ENCODE peak calls at places on chromosomes 13 and 19, in four cellular contexts. One of them, this sample, is unnamed.

GRCh38 chr19:45518469-45518826 is 11.2 kb downstream of the VASP start:
- DNase-seq in CD8-positive, alpha-beta T cell: no peak
- DNase-seq in CD8-positive, alpha-beta memory T cell: no peak
- DNase-seq in HCT116: no peak
- DNase-seq in this sample: no peak

GRCh38 chr19:18719541-18719940 is 36.1 kb downstream of the CRTC1 start:
- DNase-seq in HCT116: no peak
- DNase-seq in CD8-positive, alpha-beta memory T cell: no peak
- DNase-seq in CD8-positive, alpha-beta T cell: no peak
- DNase-seq in this sample: no peak

GRCh38 chr13:52804202-52804641 is 44.2 kb downstream of the PCDH8 start:
- DNase-seq in HCT116: no peak
- DNase-seq in CD8-positive, alpha-beta memory T cell: no peak
- DNase-seq in CD8-positive, alpha-beta T cell: no peak
- DNase-seq in this sample: no peak

GRCh38 chr19:42360787-42361544 is 29.1 kb downstream of the CNFN start:
- DNase-seq in HCT116: no peak
- DNase-seq in CD8-positive, alpha-beta memory T cell: no peak
- DNase-seq in CD8-positive, alpha-beta T cell: no peak
- DNase-seq in this sample: no peak

GRCh38 chr19:46080561-46080960 is 39.8 kb upstream of the IGFL4 start:
- DNase-seq in CD8-positive, alpha-beta memory T cell: no peak
- DNase-seq in CD8-positive, alpha-beta T cell: no peak
- DNase-seq in HCT116: no peak
- DNase-seq in this sample: peak

GRCh38 chr19:42281175-42282035 is 12.4 kb downstream of the CIC start:
- DNase-seq in CD8-positive, alpha-beta T cell: no peak
- DNase-seq in CD8-positive, alpha-beta memory T cell: no peak
- DNase-seq in HCT116: no peak
- DNase-seq in this sample: peak

GRCh38 chr19:36009220-36009619 is 607 bp upstream of the SYNE4 start:
- DNase-seq in CD8-positive, alpha-beta memory T cell: peak
- DNase-seq in CD8-positive, alpha-beta T cell: peak
- DNase-seq in HCT116: no peak
- DNase-seq in this sample: peak

GRCh38 chr13:20990910-20991525 is 70.4 kb downstream of the LATS2 start:
- DNase-seq in CD8-positive, alpha-beta T cell: no peak
- DNase-seq in CD8-positive, alpha-beta memory T cell: no peak
- DNase-seq in HCT116: no peak
- DNase-seq in this sample: no peak

GRCh38 chr13:97653741-97654140 is 219.8 kb downstream of the RAP2A start:
- DNase-seq in CD8-positive, alpha-beta T cell: no peak
- DNase-seq in CD8-positive, alpha-beta memory T cell: no peak
- DNase-seq in HCT116: no peak
- DNase-seq in this sample: peak

GRCh38 chr19:44603201-44603945 is 10.0 kb upstream of the IGSF23 start:
- DNase-seq in CD8-positive, alpha-beta T cell: no peak
- DNase-seq in HCT116: no peak
- DNase-seq in CD8-positive, alpha-beta memory T cell: no peak
- DNase-seq in this sample: peak

GRCh38 chr19:28126499-28126898 is 1086.5 kb downstream of the UQCRFS1 start:
- DNase-seq in CD8-positive, alpha-beta T cell: no peak
- DNase-seq in CD8-positive, alpha-beta memory T cell: no peak
- DNase-seq in HCT116: no peak
- DNase-seq in this sample: no peak

GRCh38 chr13:51995677-51996551 is 15.3 kb downstream of the ATP7B start:
- DNase-seq in CD8-positive, alpha-beta memory T cell: no peak
- DNase-seq in CD8-positive, alpha-beta T cell: no peak
- DNase-seq in HCT116: no peak
- DNase-seq in this sample: peak

GRCh38 chr13:36212789-36213188 is 1.6 kb downstream of the SOHLH2 start:
- DNase-seq in CD8-positive, alpha-beta memory T cell: no peak
- DNase-seq in HCT116: no peak
- DNase-seq in CD8-positive, alpha-beta T cell: no peak
- DNase-seq in this sample: no peak

GRCh38 chr19:41016488-41017071 is 25.5 kb downstream of the CYP2B6 start:
- DNase-seq in HCT116: no peak
- DNase-seq in CD8-positive, alpha-beta T cell: no peak
- DNase-seq in CD8-positive, alpha-beta memory T cell: no peak
- DNase-seq in this sample: no peak

GRCh38 chr19:35861640-35862160 is 5.0 kb downstream of the KIRREL2 start:
- DNase-seq in CD8-positive, alpha-beta memory T cell: no peak
- DNase-seq in HCT116: no peak
- DNase-seq in CD8-positive, alpha-beta T cell: no peak
- DNase-seq in this sample: no peak

GRCh38 chr13:94247890-94248289 is 231.6 kb downstream of the DCT start:
- DNase-seq in HCT116: no peak
- DNase-seq in CD8-positive, alpha-beta T cell: no peak
- DNase-seq in CD8-positive, alpha-beta memory T cell: no peak
- DNase-seq in this sample: no peak

GRCh38 chr19:4896372-4896771 is 6.3 kb downstream of the ARRDC5 start:
- DNase-seq in CD8-positive, alpha-beta T cell: no peak
- DNase-seq in CD8-positive, alpha-beta memory T cell: no peak
- DNase-seq in HCT116: no peak
- DNase-seq in this sample: peak

GRCh38 chr13:45678282-45678681 is 23.8 kb upstream of the CBY2 start:
- DNase-seq in HCT116: no peak
- DNase-seq in CD8-positive, alpha-beta memory T cell: no peak
- DNase-seq in CD8-positive, alpha-beta T cell: no peak
- DNase-seq in this sample: no peak

GRCh38 chr19:7970716-7971448 is 27.4 kb upstream of the TIMM44 start:
- DNase-seq in CD8-positive, alpha-beta T cell: no peak
- DNase-seq in CD8-positive, alpha-beta memory T cell: no peak
- DNase-seq in HCT116: peak
- DNase-seq in this sample: peak

GRCh38 chr13:106210327-106210726 is 325.1 kb downstream of the EFNB2 start:
- DNase-seq in CD8-positive, alpha-beta memory T cell: no peak
- DNase-seq in HCT116: no peak
- DNase-seq in CD8-positive, alpha-beta T cell: no peak
- DNase-seq in this sample: no peak

GRCh38 chr19:4284176-4284958 is 5.3 kb downstream of the SHD start:
- DNase-seq in HCT116: peak
- DNase-seq in CD8-positive, alpha-beta T cell: no peak
- DNase-seq in CD8-positive, alpha-beta memory T cell: no peak
- DNase-seq in this sample: no peak

GRCh38 chr19:34366670-34367423 is 1.9 kb downstream of the GPI start:
- DNase-seq in HCT116: no peak
- DNase-seq in CD8-positive, alpha-beta T cell: no peak
- DNase-seq in CD8-positive, alpha-beta memory T cell: no peak
- DNase-seq in this sample: peak

GRCh38 chr13:66534561-66534960 is 695.6 kb downstream of the PCDH9 start:
- DNase-seq in CD8-positive, alpha-beta T cell: no peak
- DNase-seq in CD8-positive, alpha-beta memory T cell: no peak
- DNase-seq in HCT116: no peak
- DNase-seq in this sample: no peak

GRCh38 chr13:45595968-45596367 is 19.6 kb downstream of the ERICH6B start:
- DNase-seq in CD8-positive, alpha-beta T cell: no peak
- DNase-seq in CD8-positive, alpha-beta memory T cell: no peak
- DNase-seq in HCT116: no peak
- DNase-seq in this sample: no peak

GRCh38 chr13:91136806-91137205 is 210.7 kb upstream of the MIR17HG start:
- DNase-seq in CD8-positive, alpha-beta memory T cell: no peak
- DNase-seq in HCT116: no peak
- DNase-seq in CD8-positive, alpha-beta T cell: no peak
- DNase-seq in this sample: no peak

GRCh38 chr13:65585346-65585745 is 1644.8 kb downstream of the PCDH9 start:
- DNase-seq in CD8-positive, alpha-beta memory T cell: peak
- DNase-seq in HCT116: no peak
- DNase-seq in CD8-positive, alpha-beta T cell: no peak
- DNase-seq in this sample: no peak

GRCh38 chr13:33263484-33263883 is 22.1 kb downstream of the STARD13 start:
- DNase-seq in HCT116: no peak
- DNase-seq in CD8-positive, alpha-beta memory T cell: no peak
- DNase-seq in CD8-positive, alpha-beta T cell: no peak
- DNase-seq in this sample: no peak

GRCh38 chr13:31846182-31846938 is 107.0 kb downstream of the RXFP2 start:
- DNase-seq in CD8-positive, alpha-beta T cell: peak
- DNase-seq in HCT116: peak
- DNase-seq in CD8-positive, alpha-beta memory T cell: peak
- DNase-seq in this sample: peak

GRCh38 chr19:47097396-47098217 is 16.0 kb downstream of the ZC3H4 start:
- DNase-seq in CD8-positive, alpha-beta memory T cell: no peak
- DNase-seq in HCT116: no peak
- DNase-seq in CD8-positive, alpha-beta T cell: no peak
- DNase-seq in this sample: no peak

GRCh38 chr19:2770055-2771013 is 12.7 kb downstream of the SGTA start:
- DNase-seq in CD8-positive, alpha-beta memory T cell: no peak
- DNase-seq in CD8-positive, alpha-beta T cell: no peak
- DNase-seq in HCT116: no peak
- DNase-seq in this sample: peak

GRCh38 chr19:32802840-32803239 is 66.7 kb downstream of the SLC7A9 start:
- DNase-seq in CD8-positive, alpha-beta memory T cell: no peak
- DNase-seq in HCT116: no peak
- DNase-seq in CD8-positive, alpha-beta T cell: no peak
- DNase-seq in this sample: no peak

GRCh38 chr13:100789025-100789424 is 114.4 kb upstream of the TMTC4 start:
- DNase-seq in CD8-positive, alpha-beta memory T cell: no peak
- DNase-seq in HCT116: no peak
- DNase-seq in CD8-positive, alpha-beta T cell: no peak
- DNase-seq in this sample: no peak

GRCh38 chr19:16113727-16114126 is 2.0 kb downstream of the RAB8A start:
- DNase-seq in HCT116: no peak
- DNase-seq in CD8-positive, alpha-beta T cell: no peak
- DNase-seq in CD8-positive, alpha-beta memory T cell: no peak
- DNase-seq in this sample: no peak

GRCh38 chr13:48253849-48254248 is 20.8 kb downstream of the ITM2B start:
- DNase-seq in HCT116: no peak
- DNase-seq in CD8-positive, alpha-beta memory T cell: no peak
- DNase-seq in CD8-positive, alpha-beta T cell: no peak
- DNase-seq in this sample: no peak

GRCh38 chr19:47391510-47392223 is 27.7 kb downstream of the MEIS3 start:
- DNase-seq in CD8-positive, alpha-beta T cell: peak
- DNase-seq in CD8-positive, alpha-beta memory T cell: peak
- DNase-seq in HCT116: peak
- DNase-seq in this sample: peak

GRCh38 chr13:43077906-43078305 is 54.5 kb downstream of the DNAJC15 start:
- DNase-seq in CD8-positive, alpha-beta memory T cell: no peak
- DNase-seq in CD8-positive, alpha-beta T cell: no peak
- DNase-seq in HCT116: no peak
- DNase-seq in this sample: peak

GRCh38 chr13:31431722-31432137 is 232.0 kb downstream of the B3GLCT start:
- DNase-seq in HCT116: peak
- DNase-seq in CD8-positive, alpha-beta T cell: peak
- DNase-seq in CD8-positive, alpha-beta memory T cell: no peak
- DNase-seq in this sample: peak

GRCh38 chr13:105820415-105820814 is 715.0 kb downstream of the EFNB2 start:
- DNase-seq in CD8-positive, alpha-beta T cell: no peak
- DNase-seq in CD8-positive, alpha-beta memory T cell: no peak
- DNase-seq in HCT116: no peak
- DNase-seq in this sample: no peak

GRCh38 chr19:47779524-47780214 is 1.2 kb downstream of the SELENOW start:
- DNase-seq in CD8-positive, alpha-beta memory T cell: no peak
- DNase-seq in CD8-positive, alpha-beta T cell: no peak
- DNase-seq in HCT116: no peak
- DNase-seq in this sample: peak

GRCh38 chr19:50723069-50723468 is at the start of gene CLEC11A:
- DNase-seq in HCT116: no peak
- DNase-seq in CD8-positive, alpha-beta T cell: no peak
- DNase-seq in CD8-positive, alpha-beta memory T cell: no peak
- DNase-seq in this sample: peak
- H3K4me3 ChIP-seq in HCT116: peak
- H3K4me3 ChIP-seq in CD8-positive, alpha-beta T cell: peak
- H3K4me3 ChIP-seq in CD8-positive, alpha-beta memory T cell: no peak
- H3K4me3 ChIP-seq in this sample: peak

GRCh38 chr19:55578761-55579747 is 1.6 kb downstream of the ZNF579 start:
- DNase-seq in CD8-positive, alpha-beta T cell: no peak
- DNase-seq in HCT116: no peak
- DNase-seq in CD8-positive, alpha-beta memory T cell: peak
- DNase-seq in this sample: no peak
- H3K4me3 ChIP-seq in CD8-positive, alpha-beta T cell: no peak
- H3K4me3 ChIP-seq in HCT116: peak
- H3K4me3 ChIP-seq in CD8-positive, alpha-beta memory T cell: no peak
- H3K4me3 ChIP-seq in this sample: peak

DNA sequence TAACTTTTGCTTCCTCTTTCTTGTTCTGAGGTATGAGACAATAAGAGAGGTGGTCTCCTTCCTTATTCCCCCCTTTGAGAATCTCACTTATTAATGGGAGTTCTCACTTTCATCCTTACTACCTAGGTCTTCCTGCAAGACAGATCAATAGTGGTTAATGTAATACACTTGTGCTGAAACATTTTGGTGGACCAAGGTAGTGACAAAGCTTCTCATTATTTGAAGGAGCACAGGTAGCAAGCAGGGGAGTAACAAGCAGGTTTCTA is 17.9 kb downstream of the ZNF700 start:
- DNase-seq in HCT116: no peak
- DNase-seq in CD8-positive, alpha-beta memory T cell: no peak
- DNase-seq in CD8-positive, alpha-beta T cell: no peak
- DNase-seq in this sample: no peak
- H3K4me3 ChIP-seq in HCT116: no peak
- H3K4me3 ChIP-seq in CD8-positive, alpha-beta memory T cell: no peak
- H3K4me3 ChIP-seq in CD8-positive, alpha-beta T cell: no peak
- H3K4me3 ChIP-seq in this sample: no peak

DNA sequence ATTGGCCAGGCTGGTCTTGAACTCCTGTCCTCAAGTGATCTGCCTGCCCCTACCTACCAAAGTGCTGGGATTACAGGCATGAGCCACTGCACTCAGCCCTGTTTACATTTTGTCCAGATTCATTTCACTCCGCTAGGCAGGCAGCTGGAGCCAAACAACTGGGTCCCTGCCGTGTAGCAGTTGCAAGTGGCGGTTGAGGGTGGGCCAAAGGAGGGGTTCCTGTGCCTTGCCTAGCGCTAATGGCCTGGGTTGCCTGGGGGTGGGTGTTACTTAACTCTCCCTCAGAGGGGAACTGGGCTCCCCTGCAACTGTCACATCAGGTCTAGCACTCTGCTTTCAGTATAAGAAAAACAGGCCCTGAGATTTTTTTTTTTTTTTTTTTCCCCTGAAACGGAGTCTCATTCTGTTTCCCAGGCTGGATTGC is 7.4 kb downstream of the ACP5 start:
- DNase-seq in HCT116: no peak
- DNase-seq in CD8-positive, alpha-beta T cell: no peak
- DNase-seq in CD8-positive, alpha-beta memory T cell: no peak
- DNase-seq in this sample: no peak
- H3K4me3 ChIP-seq in HCT116: no peak
- H3K4me3 ChIP-seq in CD8-positive, alpha-beta T cell: no peak
- H3K4me3 ChIP-seq in CD8-positive, alpha-beta memory T cell: no peak
- H3K4me3 ChIP-seq in this sample: no peak

DNA sequence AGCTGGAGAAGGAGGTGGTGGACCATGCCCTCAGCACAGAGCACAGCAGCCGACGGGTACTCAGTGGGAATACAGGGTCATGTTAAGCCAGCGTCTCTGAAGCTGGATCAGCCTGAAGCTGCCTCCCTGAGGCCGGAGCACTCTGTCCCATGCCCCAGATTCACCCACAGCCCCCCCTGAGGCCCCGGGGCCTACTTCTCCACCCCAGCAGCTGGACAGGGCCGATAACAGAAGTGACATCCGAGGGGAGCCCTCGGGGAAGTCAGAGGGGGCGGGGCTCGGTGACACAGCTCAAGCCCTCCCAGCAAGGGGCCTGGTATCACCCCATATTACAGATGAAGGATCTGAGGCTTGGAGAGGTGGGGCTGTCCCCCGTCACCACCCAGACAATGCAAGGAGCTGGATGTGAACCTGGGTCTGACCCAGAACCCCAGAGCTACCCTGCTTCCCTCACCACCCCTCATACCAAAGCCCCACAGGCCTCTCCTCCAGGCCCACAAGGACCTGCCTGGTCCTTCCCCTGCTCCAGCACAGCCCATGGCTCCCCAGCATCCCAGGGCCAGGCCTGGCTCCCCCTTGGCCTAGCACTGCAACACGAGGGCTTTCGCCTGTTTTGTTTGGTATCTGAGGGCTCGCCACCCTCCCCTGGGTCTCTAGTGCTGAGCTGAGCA is 5.7 kb downstream of the R3HDM4 start:
- DNase-seq in CD8-positive, alpha-beta T cell: no peak
- DNase-seq in HCT116: no peak
- DNase-seq in CD8-positive, alpha-beta memory T cell: no peak
- DNase-seq in this sample: no peak
- H3K4me3 ChIP-seq in CD8-positive, alpha-beta T cell: no peak
- H3K4me3 ChIP-seq in HCT116: no peak
- H3K4me3 ChIP-seq in CD8-positive, alpha-beta memory T cell: no peak
- H3K4me3 ChIP-seq in this sample: no peak

This sample was measured in AG10803.